ENCODE peak calls at places on chromosomes 11 and 22, in seven cellular contexts. X is fibroblast of the aortic adventitia; E is stimulated activated CD8-positive, alpha-beta memory T cell treated with anti-CD3 and anti-CD28 coated beads, Interleukin-15, amount 100 ng/mL, for 1 hour; Z is thoracic aorta; Y is activated CD8-positive, alpha-beta memory T cell treated with anti-CD3 and anti-CD28 coated beads for 48 hours; O is cardiac fibroblast; G is H9. C is an unnamed sample.

GRCh38 chr11:124896071-124896750 is 1.5 kb downstream of the ROBO4 start:
- DNase-seq in X (no peak), E (no peak), Z (no peak), Y (no peak), O (no peak), G (no peak), C (no peak)

GRCh38 chr11:47376183-47376542 is 2.2 kb downstream of the SPI1 start:
- DNase-seq in X (no peak), E (no peak), Z (no peak), Y (no peak), O (no peak), G (no peak), C (no peak)

GRCh38 chr22:30036656-30037055 is 43.6 kb upstream of the HORMAD2 start:
- DNase-seq in X (no peak), E (no peak), Z (no peak), Y (no peak), O (no peak), G (no peak), C (no peak)

GRCh38 chr11:1299621-1300020 is 9.8 kb downstream of the TOLLIP start:
- DNase-seq in X (no peak), E (no peak), Z (no peak), Y (no peak), O (no peak), G (peak; percentile 31), C (no peak)

GRCh38 chr22:48574776-48575566 is 1252.7 kb downstream of the BRD1 start:
- DNase-seq in X (no peak), E (no peak), Z (no peak), Y (peak; percentile 23), O (no peak), G (peak; percentile 82), C (no peak)

GRCh38 chr22:28139993-28140392 is 220.9 kb upstream of the PITPNB start:
- DNase-seq in X (peak; percentile 88), E (no peak), Z (no peak), Y (no peak), O (peak; percentile 84), G (no peak), C (peak; percentile 92)

GRCh38 chr11:62678770-62679696 is at the start of gene UBXN1:
- DNase-seq in X (peak; percentile 95), E (peak; percentile 53), Z (peak; percentile 87), Y (peak; percentile 75), O (peak; percentile 97), G (peak; percentile 81), C (peak; percentile 85)

GRCh38 chr11:75199412-75199955 is 41.1 kb upstream of the TPBGL start:
- DNase-seq in X (no peak), E (no peak), Z (no peak), Y (no peak), O (no peak), G (no peak), C (no peak)

GRCh38 chr22:40764743-40765441 is 54.3 kb downstream of the SLC25A17 start:
- DNase-seq in X (no peak), E (no peak), Z (no peak), Y (no peak), O (no peak), G (no peak), C (no peak)

GRCh38 chr11:125263268-125263790 is 98.8 kb downstream of the PKNOX2 start:
- DNase-seq in X (peak; percentile 99), E (no peak), Z (peak; percentile 37), Y (no peak), O (peak; percentile 99), G (peak; percentile 94), C (peak; percentile 100)

GRCh38 chr11:107025673-107026072 is 7.4 kb upstream of the GUCY1A2 start:
- DNase-seq in X (no peak), E (no peak), Z (no peak), Y (no peak), O (no peak), G (no peak), C (no peak)

GRCh38 chr22:36369004-36369921 is 18.5 kb downstream of the MYH9 start:
- DNase-seq in X (no peak), E (no peak), Z (no peak), Y (no peak), O (no peak), G (no peak), C (peak; percentile 18)

GRCh38 chr11:112885744-112886706 is 75.2 kb upstream of the NCAM1 start:
- DNase-seq in X (no peak), E (no peak), Z (no peak), Y (no peak), O (no peak), G (no peak), C (no peak)

C was measured in HCEC 1CT.